ENCODE peak calls at places on chromosomes 6 and 20, in four cellular contexts. L, M, G and D are unnamed samples.

GRCh38 chr6:29631860-29632731 is 887 bp downstream of the GABBR1 start:
- DNase-seq in L (peak), M (no peak), G (no peak), D (no peak)

GRCh38 chr6:126039284-126039683 is 52.9 kb downstream of the TRMT11 start:
- DNase-seq in L (no peak), M (no peak), G (no peak), D (no peak)

GRCh38 chr20:50754420-50754819 is 23.0 kb downstream of the PARD6B start:
- DNase-seq in L (no peak), M (no peak), G (no peak), D (no peak)

GRCh38 chr6:107171513-107171912 is 56.2 kb upstream of the BEND3 start:
- DNase-seq in L (no peak), M (no peak), G (no peak), D (no peak)

GRCh38 chr6:32947552-32948465 is 5.1 kb downstream of the HLA-DMA start:
- DNase-seq in L (no peak), M (peak), G (peak), D (peak)

GRCh38 chr6:28866342-28867077 is 57.3 kb downstream of the TRIM27 start:
- DNase-seq in L (peak), M (no peak), G (no peak), D (no peak)

GRCh38 chr6:157056275-157056674 is 267.0 kb downstream of the TMEM242 start:
- DNase-seq in L (no peak), M (no peak), G (no peak), D (no peak)

GRCh38 chr6:121890307-121890910 is 455.0 kb downstream of the GJA1 start:
- DNase-seq in L (no peak), M (no peak), G (no peak), D (no peak)

GRCh38 chr6:148016013-148016412 is 326.6 kb upstream of the SASH1 start:
- DNase-seq in L (no peak), M (no peak), G (no peak), D (no peak)

GRCh38 chr20:18250237-18250636 is 38.1 kb upstream of the ZNF133 start:
- DNase-seq in L (no peak), M (no peak), G (no peak), D (no peak)

GRCh38 chr6:82589509-82590206 is 226.0 kb downstream of the TPBG start:
- DNase-seq in L (no peak), M (peak), G (peak), D (peak)

GRCh38 chr6:111614833-111615582 is 9.3 kb upstream of the TRAF3IP2 start:
- DNase-seq in L (peak), M (no peak), G (no peak), D (no peak)

GRCh38 chr6:35083507-35083906 is 57.6 kb downstream of the TCP11 start:
- DNase-seq in L (no peak), M (no peak), G (no peak), D (no peak)

GRCh38 chr20:51331466-51331865 is 211.1 kb downstream of the NFATC2 start:
- DNase-seq in L (no peak), M (no peak), G (no peak), D (no peak)

GRCh38 chr20:40954521-40955165 is 74.0 kb upstream of the TOP1 start:
- DNase-seq in L (no peak), M (no peak), G (no peak), D (no peak)

GRCh38 chr6:139364982-139365379 is 9.5 kb downstream of the CITED2 start:
- DNase-seq in L (no peak), M (no peak), G (no peak), D (no peak)

GRCh38 chr20:39036011-39036410 is 73.9 kb downstream of the DHX35 start:
- DNase-seq in L (no peak), M (no peak), G (no peak), D (no peak)

GRCh38 chr20:3088031-3088430 is 3.5 kb upstream of the AVP start:
- DNase-seq in L (no peak), M (no peak), G (no peak), D (no peak)

GRCh38 chr6:32240686-32241085 is 16.8 kb upstream of the NOTCH4 start:
- DNase-seq in L (no peak), M (no peak), G (no peak), D (no peak)

GRCh38 chr20:768426-768978 is at the start of gene SLC52A3:
- DNase-seq in L (peak), M (no peak), G (peak), D (peak)

DNA sequence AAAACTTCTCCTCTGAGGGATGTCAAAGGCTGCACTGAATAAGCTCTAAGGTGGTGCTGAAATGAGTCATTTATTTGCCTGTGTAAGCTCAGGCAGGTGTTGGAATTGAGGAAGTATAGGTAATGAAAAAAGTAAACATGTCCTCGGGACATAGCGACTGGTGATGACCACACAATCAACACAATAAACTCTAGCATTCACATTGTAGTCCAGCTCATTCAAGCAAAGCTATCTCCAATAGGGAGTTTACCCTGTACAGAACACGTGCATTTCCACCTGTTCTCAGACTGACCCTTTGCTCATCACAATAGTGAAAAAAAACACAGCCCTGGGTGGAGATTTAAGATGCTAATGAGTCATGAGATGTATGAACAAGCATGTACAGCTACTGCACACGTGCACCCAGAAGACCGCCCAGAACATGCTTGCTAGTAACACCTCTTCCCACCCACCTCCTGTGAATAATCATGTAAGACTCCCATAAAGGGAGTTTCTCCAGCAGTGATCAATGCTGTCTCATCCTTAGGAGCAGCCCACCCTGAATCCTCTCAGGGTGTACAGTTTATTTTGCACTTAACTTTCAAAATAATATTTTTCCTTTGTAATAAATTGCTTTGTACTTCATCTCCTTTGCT is 33.0 kb upstream of the POU5F1 start:
- DNase-seq in L (no peak), M (peak), G (no peak), D (peak)
- TF ChIP-seq EGR1 in L (peak), M (no peak), G (no peak), D (peak)

GRCh38 chr6:43951063-43951755 is 176.0 kb downstream of the MRPL14 start:
- DNase-seq in L (peak), M (no peak), G (peak), D (peak)
- TF ChIP-seq EGR1 in L (no peak), M (no peak), G (no peak), D (no peak)

GRCh38 chr6:137910424-137910834 is 43.4 kb downstream of the TNFAIP3 start:
- DNase-seq in L (peak), M (no peak), G (no peak), D (no peak)
- TF ChIP-seq EGR1 in L (no peak), M (no peak), G (no peak), D (no peak)

GRCh38 chr20:4112490-4113420 is 97.4 kb upstream of the RNF24 start:
- DNase-seq in L (no peak), M (peak), G (no peak), D (no peak)
- TF ChIP-seq EGR1 in L (no peak), M (no peak), G (no peak), D (no peak)

DNA sequence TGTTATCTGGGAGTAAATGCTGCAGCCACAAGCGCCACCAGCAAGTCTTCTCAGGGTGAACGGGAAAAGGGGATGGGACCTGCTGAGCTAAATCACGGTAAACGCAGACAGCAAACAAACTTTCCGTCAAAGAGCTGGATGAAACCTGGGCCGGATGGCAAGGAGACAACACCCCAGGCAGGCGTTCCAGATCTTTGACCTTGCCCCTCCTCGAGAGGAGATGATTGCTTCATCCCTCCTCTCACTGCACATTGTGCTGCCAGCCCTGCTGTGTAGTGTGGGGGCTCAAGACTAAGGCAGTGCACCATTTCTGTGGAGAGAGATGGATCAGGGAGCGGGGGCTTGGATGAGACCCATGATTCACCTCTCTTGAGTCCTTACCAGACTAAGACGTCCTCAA is 9.8 kb downstream of the RAET1E start:
- DNase-seq in L (no peak), M (no peak), G (no peak), D (no peak)
- TF ChIP-seq EGR1 in L (no peak), M (no peak), G (no peak), D (no peak)

GRCh38 chr6:52364480-52365166 is 2.7 kb downstream of the PAQR8 start:
- DNase-seq in L (no peak), M (no peak), G (no peak), D (no peak)
- TF ChIP-seq EGR1 in L (no peak), M (no peak), G (no peak), D (no peak)

DNA sequence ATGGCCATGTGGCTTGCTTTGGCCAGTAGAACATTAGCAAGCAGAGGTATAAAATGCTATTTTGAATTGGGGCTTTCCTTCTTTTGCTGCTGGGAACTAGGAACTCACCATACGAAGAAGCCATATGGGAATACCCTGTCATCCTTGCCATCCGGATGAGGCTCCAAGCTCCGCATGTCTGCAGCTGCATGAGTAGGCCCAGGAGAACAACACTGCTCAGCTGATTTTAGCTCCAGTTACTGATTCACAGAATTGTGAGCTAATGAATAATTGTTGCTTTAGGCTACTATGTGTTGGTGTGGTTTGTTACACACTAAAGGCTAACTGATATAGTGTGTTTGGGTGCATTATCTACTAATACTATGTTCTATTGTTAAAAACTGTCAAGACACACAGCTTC is 2.7 kb upstream of the PLCB4 start:
- DNase-seq in L (no peak), M (no peak), G (no peak), D (no peak)
- TF ChIP-seq EGR1 in L (no peak), M (no peak), G (no peak), D (no peak)